ENCODE peak calls at places on chromosomes 4 and X, in six cellular contexts. R is stimulated activated CD4-positive, alpha-beta T cell treated with anti-CD3 and anti-CD28 coated beads, Interleukin-4, amount 100 ng/mL, for 4 hours; G is DND-41; N is posterior cingulate gyrus; S is BJ; Z is natural killer cell. V is an unnamed sample.

GRCh38 chr4:180913750-180914149 is 1329.5 kb upstream of the TENM3 start:
- DNase-seq in Z (no peak), N (no peak), G (no peak), S (peak; percentile 82), R (no peak), V (no peak)

GRCh38 chr4:1777822-1778641 is 15.1 kb upstream of the FGFR3 start:
- DNase-seq in N (peak; percentile 87), R (no peak), S (peak; percentile 25), Z (no peak), G (no peak), V (no peak)

GRCh38 chr4:22070256-22070655 is 121.7 kb upstream of the KCNIP4 start:
- DNase-seq in R (no peak), N (no peak), G (no peak), Z (no peak), S (no peak), V (no peak)

GRCh38 chr4:1510931-1511330 is 104.7 kb upstream of the NKX1-1 start:
- DNase-seq in N (no peak), G (no peak), R (no peak), Z (no peak), S (no peak), V (no peak)

GRCh38 chr4:137156054-137156453 is 376.2 kb downstream of the PCDH18 start:
- DNase-seq in Z (no peak), S (peak; percentile 92), N (no peak), R (no peak), G (no peak), V (no peak)

GRCh38 chrX:136587532-136587931 is 55.5 kb downstream of the VGLL1 start:
- DNase-seq in S (no peak), N (no peak), R (no peak), Z (no peak), G (no peak), V (no peak)

GRCh38 chrX:121010218-121010617 is 24.7 kb upstream of the CT47A1 start:
- DNase-seq in Z (no peak), S (no peak), N (no peak), R (no peak), G (no peak), V (no peak)

GRCh38 chrX:47501226-47502071 is 18.4 kb upstream of the ZNF41 start:
- DNase-seq in S (peak; percentile 62), Z (no peak), G (no peak), N (no peak), R (no peak), V (no peak)

GRCh38 chr4:77035153-77035552 is 40.6 kb downstream of the CCNI start:
- DNase-seq in S (no peak), Z (no peak), N (no peak), R (no peak), G (no peak), V (no peak)

GRCh38 chr4:114052227-114052626 is 72.8 kb upstream of the ARSJ start:
- DNase-seq in Z (no peak), G (no peak), S (no peak), R (no peak), N (no peak), V (no peak)

V was measured in activated B cell treated with CpG ODN at 0.5 μM for 24 hours.